ENCODE peak calls at places on chromosome 12, in eight cellular contexts. R, C, P, Z, F, E, N and J are unnamed samples.

GRCh38 chr12:117167769-117168168 is 22.5 kb downstream of the FBXO21 start:
- DNase-seq in R (no peak), C (no peak), P (no peak), Z (no peak), F (no peak), E (no peak), N (no peak), J (no peak)

GRCh38 chr12:14949631-14950030 is 11.3 kb upstream of the ERP27 start:
- DNase-seq in R (no peak), C (no peak), P (no peak), Z (no peak), F (no peak), E (no peak), N (no peak), J (no peak)

GRCh38 chr12:95546491-95546813 is 4.8 kb downstream of the USP44 start:
- DNase-seq in R (no peak), C (no peak), P (no peak), Z (no peak), F (no peak), E (no peak), N (no peak), J (no peak)

GRCh38 chr12:12734054-12734453 is 16.9 kb downstream of the CDKN1B start:
- DNase-seq in R (no peak), C (no peak), P (no peak), Z (no peak), F (no peak), E (no peak), N (peak; percentile 69), J (no peak)

GRCh38 chr12:101670007-101670671 is 27.3 kb upstream of the CHPT1 start:
- DNase-seq in R (peak; percentile 16), C (no peak), P (no peak), Z (peak; percentile 16), F (peak; percentile 44), E (peak; percentile 72), N (peak; percentile 52), J (peak; percentile 7)

GRCh38 chr12:39780527-39781446 is 161.2 kb upstream of the ABCD2 start:
- DNase-seq in R (no peak), C (no peak), P (no peak), Z (no peak), F (no peak), E (no peak), N (no peak), J (no peak)

GRCh38 chr12:79886917-79887519 is 47.9 kb downstream of the PPP1R12A start:
- DNase-seq in R (no peak), C (no peak), P (peak; percentile 11), Z (peak; percentile 44), F (no peak), E (peak; percentile 38), N (peak; percentile 80), J (peak; percentile 6)

GRCh38 chr12:2198088-2198501 is 145.3 kb downstream of the CACNA1C start:
- DNase-seq in R (peak; percentile 52), C (no peak), P (no peak), Z (peak; percentile 27), F (no peak), E (peak; percentile 39), N (no peak), J (no peak)

GRCh38 chr12:71303199-71303598 is 136.4 kb upstream of the LGR5 start:
- DNase-seq in R (no peak), C (no peak), P (no peak), Z (no peak), F (no peak), E (no peak), N (peak; percentile 83), J (no peak)

GRCh38 chr12:105723534-105723933 is 393.0 kb downstream of the C12orf75 start:
- DNase-seq in R (no peak), C (no peak), P (no peak), Z (no peak), F (no peak), E (no peak), N (no peak), J (no peak)

GRCh38 chr12:46383654-46384450 is 11.3 kb upstream of the SLC38A2 start:
- DNase-seq in R (no peak), C (peak; percentile 88), P (peak; percentile 76), Z (peak; percentile 96), F (no peak), E (peak; percentile 95), N (peak; percentile 98), J (peak; percentile 95)

GRCh38 chr12:47602330-47602729 is 103.5 kb downstream of the RPAP3 start:
- DNase-seq in R (no peak), C (no peak), P (no peak), Z (no peak), F (no peak), E (peak; percentile 83), N (peak; percentile 83), J (no peak)

GRCh38 chr12:130621696-130622298 is 94.3 kb downstream of the RIMBP2 start:
- DNase-seq in R (no peak), C (no peak), P (no peak), Z (no peak), F (no peak), E (no peak), N (no peak), J (no peak)

GRCh38 chr12:64691227-64691792 is 67.9 kb downstream of the GNS start:
- DNase-seq in R (peak; percentile 57), C (no peak), P (no peak), Z (no peak), F (no peak), E (no peak), N (no peak), J (no peak)

GRCh38 chr12:130134563-130134915 is 27.7 kb upstream of the FZD10 start:
- DNase-seq in R (no peak), C (no peak), P (no peak), Z (no peak), F (no peak), E (no peak), N (no peak), J (no peak)

GRCh38 chr12:103930787-103931536 is 752 bp downstream of the HSP90B1 start:
- DNase-seq in R (no peak), C (no peak), P (no peak), Z (peak; percentile 28), F (no peak), E (no peak), N (peak; percentile 51), J (no peak)

GRCh38 chr12:95224202-95225170 is 6.9 kb downstream of the VEZT start:
- DNase-seq in R (no peak), C (no peak), P (no peak), Z (no peak), F (no peak), E (peak; percentile 63), N (peak; percentile 75), J (no peak)

GRCh38 chr12:121718653-121719239 is 6.2 kb downstream of the TMEM120B start:
- DNase-seq in R (no peak), C (no peak), P (no peak), Z (no peak), F (no peak), E (no peak), N (no peak), J (no peak)

GRCh38 chr12:60475825-60476224 is 880.0 kb downstream of the SLC16A7 start:
- DNase-seq in R (peak; percentile 16), C (no peak), P (no peak), Z (no peak), F (no peak), E (no peak), N (no peak), J (no peak)

GRCh38 chr12:27899151-27899661 is 73.3 kb downstream of the PTHLH start:
- DNase-seq in R (no peak), C (no peak), P (no peak), Z (peak; percentile 75), F (no peak), E (peak; percentile 99), N (peak; percentile 98), J (peak; percentile 100)

GRCh38 chr12:87870061-87870460 is 159.1 kb downstream of the C12orf50 start:
- DNase-seq in R (no peak), C (no peak), P (no peak), Z (no peak), F (no peak), E (no peak), N (peak; percentile 31), J (no peak)

GRCh38 chr12:45674583-45674982 is 54.9 kb upstream of the ARID2 start:
- DNase-seq in R (no peak), C (no peak), P (no peak), Z (peak; percentile 60), F (no peak), E (peak; percentile 95), N (peak; percentile 91), J (peak; percentile 76)

GRCh38 chr12:26117321-26117720 is 7.5 kb downstream of the BHLHE41 start:
- DNase-seq in R (no peak), C (no peak), P (no peak), Z (no peak), F (no peak), E (no peak), N (no peak), J (no peak)

GRCh38 chr12:25187781-25188180 is 7.2 kb downstream of the DNAI7 start:
- DNase-seq in R (no peak), C (no peak), P (no peak), Z (peak; percentile 80), F (no peak), E (peak; percentile 87), N (peak; percentile 88), J (peak; percentile 68)

GRCh38 chr12:12788131-12788530 is 2.7 kb downstream of the APOLD1 start:
- DNase-seq in R (no peak), C (no peak), P (no peak), Z (no peak), F (no peak), E (no peak), N (peak; percentile 35), J (no peak)